ENCODE peak calls at places on chromosomes 2 and 18, in four cellular contexts. U is activated effector memory CD4-positive, alpha-beta T cell treated with Interleukin-2 at 50 U/mL for 16 hours; N is stimulated activated CD4-positive, alpha-beta T cell treated with anti-CD3 and anti-CD28 coated beads, Interleukin-2, amount 100 ng/mL, for 48 hours; P is NCI-H2081. K is an unnamed sample.
A peak's percentile ranks its signal among the peaks of the same experiment; 100 is the strongest.

GRCh38 chr18:52748343-52748742 is 408.3 kb downstream of the DCC start:
- DNase-seq in N (no peak), U (no peak), P (no peak), K (no peak)

GRCh38 chr2:218180728-218181127 is 14.0 kb upstream of the CXCR1 start:
- DNase-seq in N (no peak), U (no peak), P (no peak), K (no peak)

GRCh38 chr2:177724398-177725287 is 332.1 kb downstream of the AGPS start:
- DNase-seq in N (peak; percentile 50), P (peak; percentile 74), U (no peak), K (peak; percentile 43)

GRCh38 chr2:177692828-177693269 is 300.3 kb downstream of the AGPS start:
- DNase-seq in P (no peak), U (no peak), N (no peak), K (no peak)

GRCh38 chr2:240149943-240150784 is 9.7 kb upstream of the OTOS start:
- DNase-seq in U (no peak), P (peak; percentile 27), N (peak; percentile 27), K (peak; percentile 69)

GRCh38 chr2:182148344-182148743 is 162.7 kb downstream of the PPP1R1C start:
- DNase-seq in P (no peak), N (no peak), U (no peak), K (no peak)

GRCh38 chr18:23053756-23054457 is 81.4 kb upstream of the CABLES1 start:
- DNase-seq in U (no peak), N (no peak), P (no peak), K (no peak)

GRCh38 chr2:117557626-117558025 is 256.9 kb upstream of the DDX18 start:
- DNase-seq in U (no peak), P (no peak), N (no peak), K (no peak)

GRCh38 chr2:1835581-1836201 is 91.4 kb upstream of the PXDN start:
- DNase-seq in U (no peak), P (no peak), N (no peak), K (no peak)

GRCh38 chr2:127023504-127023903 is 83.5 kb downstream of the BIN1 start:
- DNase-seq in P (no peak), N (no peak), U (no peak), K (no peak)

GRCh38 chr2:111522231-111522768 is 361.7 kb downstream of the ANAPC1 start:
- DNase-seq in P (no peak), N (no peak), U (no peak), K (no peak)

GRCh38 chr2:191555092-191555742 is 122.7 kb upstream of the NABP1 start:
- DNase-seq in U (peak; percentile 59), N (peak; percentile 86), P (peak; percentile 82), K (peak; percentile 61)

GRCh38 chr2:163471947-163472346 is 263.9 kb downstream of the FIGN start:
- DNase-seq in P (peak; percentile 70), U (no peak), N (no peak), K (no peak)

GRCh38 chr2:26786207-26787023 is 559 bp downstream of the CENPA start:
- DNase-seq in P (peak; percentile 44), N (peak; percentile 23), U (peak; percentile 7), K (no peak)

GRCh38 chr18:44048846-44049245 is 631.8 kb upstream of the SETBP1 start:
- DNase-seq in P (no peak), N (no peak), U (no peak), K (no peak)

GRCh38 chr2:26805241-26805676 is 19.4 kb downstream of the CENPA start:
- DNase-seq in N (no peak), P (no peak), U (no peak), K (no peak)

GRCh38 chr18:66511810-66512209 is 92.1 kb downstream of the CDH19 start:
- DNase-seq in U (no peak), P (no peak), N (no peak), K (no peak)

GRCh38 chr2:71858056-71858455 is 289.6 kb downstream of the CYP26B1 start:
- DNase-seq in N (no peak), U (no peak), P (no peak), K (no peak)

GRCh38 chr2:184890311-184890710 is 292.0 kb downstream of the ZNF804A start:
- DNase-seq in U (no peak), P (no peak), N (no peak), K (no peak)

GRCh38 chr2:31241625-31242270 is 7.8 kb downstream of the EHD3 start:
- DNase-seq in P (no peak), N (no peak), U (no peak), K (no peak)

GRCh38 chr2:18077724-18078123 is 199.3 kb downstream of the KCNS3 start:
- DNase-seq in U (no peak), P (no peak), N (no peak), K (no peak)

GRCh38 chr2:158004131-158004530 is 97.5 kb upstream of the UPP2 start:
- DNase-seq in U (no peak), N (no peak), P (no peak), K (no peak)

GRCh38 chr2:119996148-119996547 is 16.7 kb upstream of the EPB41L5 start:
- DNase-seq in P (no peak), N (no peak), U (no peak), K (no peak)

GRCh38 chr18:13452448-13452811 is 233.9 kb downstream of the LDLRAD4 start:
- DNase-seq in P (no peak), N (no peak), U (no peak), K (no peak)

GRCh38 chr2:149832256-149832655 is 244.7 kb upstream of the MMADHC start:
- DNase-seq in N (no peak), U (no peak), P (no peak), K (no peak)

GRCh38 chr2:182767578-182767977 is 51.5 kb downstream of the DNAJC10 start:
- DNase-seq in N (no peak), U (no peak), P (peak; percentile 21), K (no peak)

GRCh38 chr2:88253375-88253774 is 83.2 kb downstream of the THNSL2 start:
- DNase-seq in N (no peak), U (no peak), P (no peak), K (no peak)

GRCh38 chr2:75751824-75752468 is 41.2 kb upstream of the GCFC2 start:
- DNase-seq in U (no peak), P (no peak), N (no peak), K (no peak)

GRCh38 chr18:63962137-63962536 is 7.7 kb upstream of the SERPINB8 start:
- DNase-seq in U (no peak), N (no peak), P (no peak), K (no peak)